ENCODE peak calls at places on chromosomes 13 and 19, in five cellular contexts. E, C, N, B and P are unnamed samples.
A peak's percentile ranks its signal among the peaks of the same experiment; 100 is the strongest.

GRCh38 chr19:40762754-40763153 is 11.8 kb downstream of the SNRPA start:
- DNase-seq in C (no peak), B (no peak), E (no peak), N (no peak), P (no peak)

GRCh38 chr13:49759503-49759902 is 33.0 kb downstream of the KPNA3 start:
- DNase-seq in E (no peak), N (no peak), B (no peak), C (no peak), P (no peak)

GRCh38 chr13:24505256-24505655 is 7.3 kb downstream of the PARP4 start:
- DNase-seq in N (no peak), C (no peak), B (no peak), E (peak; percentile 16), P (no peak)

GRCh38 chr13:107005577-107005976 is 437.6 kb upstream of the ARGLU1 start:
- DNase-seq in B (no peak), C (no peak), E (no peak), N (no peak), P (no peak)

GRCh38 chr19:52689804-52690394 is 44.9 kb downstream of the ZNF611 start:
- DNase-seq in C (peak; percentile 46), B (no peak), N (no peak), E (peak; percentile 38), P (no peak)

GRCh38 chr13:97627566-97627965 is 193.6 kb downstream of the RAP2A start:
- DNase-seq in B (peak; percentile 7), N (no peak), E (peak; percentile 28), C (no peak), P (peak; percentile 37)

GRCh38 chr13:42283574-42283973 is 11.6 kb downstream of the AKAP11 start:
- DNase-seq in N (no peak), E (peak; percentile 53), C (no peak), B (no peak), P (no peak)

GRCh38 chr13:33744589-33745369 is 73.2 kb upstream of the RFC3 start:
- DNase-seq in C (no peak), B (no peak), N (no peak), E (no peak), P (no peak)

GRCh38 chr13:95246292-95247082 is 54.8 kb downstream of the ABCC4 start:
- DNase-seq in E (no peak), B (no peak), N (no peak), C (no peak), P (no peak)

GRCh38 chr13:77751513-77752456 is 54.3 kb downstream of the SLAIN1 start:
- DNase-seq in B (no peak), E (peak; percentile 40), N (no peak), C (no peak), P (peak; percentile 7)

GRCh38 chr13:91647361-91647970 is 249.0 kb downstream of the GPC5 start:
- DNase-seq in E (peak; percentile 28), C (no peak), N (no peak), B (no peak), P (peak; percentile 23)

GRCh38 chr13:98476538-98476966 is 100.4 kb downstream of the STK24 start:
- DNase-seq in B (peak; percentile 66), E (peak; percentile 68), N (peak; percentile 71), C (no peak), P (peak; percentile 98)

GRCh38 chr19:55418185-55418584 is 10.6 kb upstream of the UBE2S start:
- DNase-seq in E (peak; percentile 80), B (peak; percentile 66), N (peak; percentile 63), C (peak; percentile 31), P (peak; percentile 95)

GRCh38 chr13:22428188-22428828 is 752.5 kb upstream of the SGCG start:
- DNase-seq in C (peak; percentile 9), N (no peak), E (no peak), B (no peak), P (no peak)

GRCh38 chr19:14002571-14003278 is 3.4 kb downstream of the RFX1 start:
- DNase-seq in E (no peak), B (no peak), C (no peak), N (no peak), P (no peak)

GRCh38 chr13:114288157-114288591 is 6.8 kb downstream of the UPF3A start:
- DNase-seq in E (no peak), N (no peak), B (no peak), C (no peak), P (no peak)

GRCh38 chr13:26255717-26256277 is 1.9 kb downstream of the CDK8 start:
- DNase-seq in N (no peak), B (no peak), E (no peak), C (no peak), P (no peak)

GRCh38 chr13:84080748-84081530 is 198.7 kb upstream of the SLITRK1 start:
- DNase-seq in N (no peak), B (no peak), E (no peak), C (no peak), P (no peak)

GRCh38 chr13:113093580-113094409 is 11.8 kb upstream of the F7 start:
- DNase-seq in E (no peak), C (no peak), B (no peak), N (no peak), P (no peak)

GRCh38 chr13:92681239-92681638 is 545.4 kb upstream of the GPC6 start:
- DNase-seq in C (no peak), B (no peak), N (no peak), E (no peak), P (no peak)

GRCh38 chr13:58574791-58575190 is 943.2 kb downstream of the PCDH17 start:
- DNase-seq in B (no peak), C (no peak), E (no peak), N (no peak), P (no peak)

GRCh38 chr19:53944933-53945332 is 17.8 kb upstream of the CACNG8 start:
- DNase-seq in B (no peak), E (no peak), C (no peak), N (no peak), P (no peak)

GRCh38 chr13:110756268-110756667 is 42.8 kb downstream of the ING1 start:
- DNase-seq in B (no peak), E (no peak), C (no peak), N (no peak), P (no peak)

GRCh38 chr19:47253467-47253881 is 2.9 kb upstream of the CCDC9 start:
- DNase-seq in C (no peak), B (no peak), N (peak; percentile 44), E (no peak), P (no peak)

GRCh38 chr13:77784531-77784930 is 87.0 kb downstream of the SLAIN1 start:
- DNase-seq in B (no peak), C (no peak), N (no peak), E (no peak), P (no peak)

GRCh38 chr19:45164577-45165335 is 4.0 kb upstream of the NKPD1 start:
- DNase-seq in B (no peak), E (peak; percentile 69), C (peak; percentile 68), N (no peak), P (no peak)

GRCh38 chr13:33610471-33611015 is 207.4 kb upstream of the RFC3 start:
- DNase-seq in B (no peak), N (no peak), C (no peak), E (peak; percentile 18), P (no peak)

GRCh38 chr19:4647676-4648644 is 8.6 kb downstream of the TNFAIP8L1 start:
- DNase-seq in E (no peak), B (no peak), N (no peak), C (no peak), P (no peak)

GRCh38 chr19:10118960-10119359 is 739 bp downstream of the EIF3G start:
- DNase-seq in B (no peak), E (no peak), N (no peak), C (no peak), P (no peak)

GRCh38 chr13:29369060-29369743 is 226.3 kb downstream of the SLC7A1 start:
- DNase-seq in E (no peak), N (no peak), C (no peak), B (no peak), P (no peak)

GRCh38 chr19:11227201-11227886 is 12.1 kb upstream of the ANGPTL8 start:
- DNase-seq in C (no peak), B (no peak), N (no peak), E (no peak), P (no peak)

GRCh38 chr19:6680141-6680540 is 10.2 kb upstream of the TNFSF14 start:
- DNase-seq in B (no peak), N (no peak), E (no peak), C (no peak), P (no peak)

GRCh38 chr19:364496-365287 is 20.1 kb upstream of the MIER2 start:
- DNase-seq in N (no peak), E (no peak), B (no peak), C (no peak), P (no peak)